ENCODE peak calls at places on chromosomes 12 and 14, in ten cellular contexts. One of them, this sample, is unnamed.

GRCh38 chr12:1922075-1922709 is 3.7 kb upstream of the CACNA2D4 start:
- DNase-seq in suprapubic skin: no peak
- DNase-seq in stomach: peak; percentile 27
- DNase-seq in HepG2: no peak
- DNase-seq in H1: no peak
- DNase-seq in GM12892: no peak
- DNase-seq in transverse colon: peak; percentile 52
- DNase-seq in breast epithelium: no peak
- DNase-seq in sigmoid colon: peak; percentile 58
- DNase-seq in HCT116: no peak
- DNase-seq in this sample: no peak

GRCh38 chr14:21039585-21040369 is 2.4 kb upstream of the RNASE7 start:
- DNase-seq in HepG2: peak; percentile 85
- DNase-seq in GM12892: no peak
- DNase-seq in sigmoid colon: peak; percentile 81
- DNase-seq in suprapubic skin: no peak
- DNase-seq in breast epithelium: peak; percentile 50
- DNase-seq in transverse colon: peak; percentile 45
- DNase-seq in stomach: peak; percentile 49
- DNase-seq in H1: no peak
- DNase-seq in HCT116: peak; percentile 41
- DNase-seq in this sample: peak; percentile 34

GRCh38 chr14:48709277-48709785 is 876.8 kb downstream of the RPS29 start:
- DNase-seq in HCT116: no peak
- DNase-seq in breast epithelium: no peak
- DNase-seq in GM12892: no peak
- DNase-seq in HepG2: no peak
- DNase-seq in sigmoid colon: no peak
- DNase-seq in suprapubic skin: no peak
- DNase-seq in H1: no peak
- DNase-seq in transverse colon: no peak
- DNase-seq in stomach: no peak
- DNase-seq in this sample: no peak

GRCh38 chr12:49051777-49052438 is 8.7 kb downstream of the KMT2D start:
- DNase-seq in GM12892: no peak
- DNase-seq in HCT116: no peak
- DNase-seq in H1: no peak
- DNase-seq in stomach: no peak
- DNase-seq in breast epithelium: no peak
- DNase-seq in transverse colon: no peak
- DNase-seq in sigmoid colon: no peak
- DNase-seq in suprapubic skin: no peak
- DNase-seq in HepG2: no peak
- DNase-seq in this sample: no peak

GRCh38 chr12:108854055-108854452 is 3.3 kb downstream of the SSH1 start:
- DNase-seq in suprapubic skin: no peak
- DNase-seq in H1: no peak
- DNase-seq in HCT116: no peak
- DNase-seq in sigmoid colon: peak; percentile 82
- DNase-seq in HepG2: peak; percentile 6
- DNase-seq in stomach: no peak
- DNase-seq in breast epithelium: no peak
- DNase-seq in transverse colon: no peak
- DNase-seq in GM12892: no peak
- DNase-seq in this sample: no peak

GRCh38 chr14:55077155-55077554 is 25.7 kb downstream of the MAPK1IP1L start:
- DNase-seq in HepG2: peak; percentile 19
- DNase-seq in stomach: peak; percentile 50
- DNase-seq in sigmoid colon: no peak
- DNase-seq in breast epithelium: peak; percentile 27
- DNase-seq in transverse colon: peak; percentile 37
- DNase-seq in suprapubic skin: no peak
- DNase-seq in H1: no peak
- DNase-seq in HCT116: peak; percentile 58
- DNase-seq in GM12892: no peak
- DNase-seq in this sample: no peak

GRCh38 chr14:35355981-35356839 is 48.3 kb downstream of the NFKBIA start:
- DNase-seq in transverse colon: peak; percentile 90
- DNase-seq in breast epithelium: no peak
- DNase-seq in sigmoid colon: no peak
- DNase-seq in suprapubic skin: no peak
- DNase-seq in stomach: no peak
- DNase-seq in HepG2: peak; percentile 91
- DNase-seq in GM12892: no peak
- DNase-seq in HCT116: peak; percentile 40
- DNase-seq in H1: no peak
- DNase-seq in this sample: no peak

GRCh38 chr12:76643438-76643837 is 83.9 kb upstream of the OSBPL8 start:
- DNase-seq in H1: no peak
- DNase-seq in HCT116: no peak
- DNase-seq in suprapubic skin: no peak
- DNase-seq in transverse colon: no peak
- DNase-seq in HepG2: no peak
- DNase-seq in sigmoid colon: no peak
- DNase-seq in stomach: no peak
- DNase-seq in GM12892: no peak
- DNase-seq in breast epithelium: no peak
- DNase-seq in this sample: no peak

DNA sequence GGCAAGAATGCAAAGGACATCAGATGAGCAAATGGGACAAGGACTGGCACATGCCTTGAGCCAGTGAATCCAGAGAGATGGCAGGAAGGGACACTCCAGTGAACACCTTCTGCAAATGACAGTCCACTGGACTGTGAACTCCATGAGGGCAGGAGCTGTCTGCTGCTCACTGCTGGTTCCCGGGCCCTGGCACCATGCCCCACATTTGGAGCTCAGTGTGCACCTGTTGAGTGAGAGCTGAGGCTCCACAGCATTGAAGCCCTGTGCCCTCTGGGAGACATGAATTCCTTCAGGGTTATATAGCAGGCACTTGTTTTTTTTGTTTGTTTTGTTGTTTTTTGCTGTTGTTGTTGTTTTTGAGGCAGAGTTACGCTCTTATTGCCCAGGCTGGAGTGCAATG is 13.1 kb downstream of the PRIMA1 start:
- DNase-seq in sigmoid colon: no peak
- DNase-seq in HepG2: no peak
- DNase-seq in H1: no peak
- DNase-seq in HCT116: no peak
- DNase-seq in transverse colon: no peak
- DNase-seq in suprapubic skin: no peak
- DNase-seq in breast epithelium: no peak
- DNase-seq in stomach: no peak
- DNase-seq in GM12892: no peak
- DNase-seq in this sample: no peak
- TF ChIP-seq POLR2AphosphoS5 in sigmoid colon: no peak
- TF ChIP-seq POLR2AphosphoS5 in HepG2: no peak
- TF ChIP-seq POLR2AphosphoS5 in H1: no peak
- TF ChIP-seq POLR2AphosphoS5 in HCT116: no peak
- TF ChIP-seq POLR2AphosphoS5 in transverse colon: no peak
- TF ChIP-seq POLR2AphosphoS5 in suprapubic skin: no peak
- TF ChIP-seq POLR2AphosphoS5 in breast epithelium: no peak
- TF ChIP-seq POLR2AphosphoS5 in stomach: no peak
- TF ChIP-seq POLR2AphosphoS5 in GM12892: no peak
- TF ChIP-seq POLR2AphosphoS5 in this sample: no peak

DNA sequence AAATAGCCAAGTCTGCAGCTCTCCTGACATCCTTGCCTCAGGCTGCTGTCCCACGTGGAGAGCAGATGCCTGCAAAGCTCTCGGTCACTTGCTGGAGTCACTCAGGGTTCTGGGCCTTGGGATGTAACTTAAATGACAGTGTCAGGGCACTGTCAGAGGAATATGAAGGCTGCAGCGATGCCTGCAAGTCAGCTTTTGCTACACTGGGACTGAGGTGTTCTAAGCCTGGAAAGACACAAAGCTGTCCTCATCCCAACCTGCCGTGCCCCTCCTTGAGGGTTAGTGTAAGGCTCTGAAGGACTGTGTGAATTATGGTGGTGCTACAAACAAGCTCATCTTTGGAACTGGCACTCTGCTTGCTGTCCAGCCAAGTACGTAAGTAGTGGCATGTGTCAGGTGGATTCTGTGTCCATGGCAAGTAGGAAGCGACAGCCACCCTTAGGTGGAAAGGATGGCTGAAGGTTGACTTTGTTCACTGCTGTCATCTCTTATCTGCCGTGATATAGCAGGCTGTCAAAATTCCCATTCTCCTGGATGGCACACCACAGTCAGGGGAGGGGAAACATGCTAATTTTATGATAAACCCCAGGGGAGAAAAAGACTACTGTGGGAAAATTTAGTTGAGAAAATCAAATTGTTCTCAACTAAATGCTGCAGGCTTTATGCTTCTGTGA is 79.9 kb downstream of the DAD1 start:
- DNase-seq in H1: no peak
- DNase-seq in sigmoid colon: no peak
- DNase-seq in stomach: no peak
- DNase-seq in HCT116: no peak
- DNase-seq in HepG2: no peak
- DNase-seq in suprapubic skin: no peak
- DNase-seq in GM12892: no peak
- DNase-seq in breast epithelium: no peak
- DNase-seq in transverse colon: no peak
- DNase-seq in this sample: no peak
- TF ChIP-seq POLR2A in H1: no peak
- TF ChIP-seq POLR2A in sigmoid colon: no peak
- TF ChIP-seq POLR2A in stomach: no peak
- TF ChIP-seq POLR2A in HCT116: no peak
- TF ChIP-seq POLR2A in HepG2: no peak
- TF ChIP-seq POLR2A in suprapubic skin: no peak
- TF ChIP-seq POLR2A in GM12892: peak; percentile 77
- TF ChIP-seq POLR2A in breast epithelium: no peak
- TF ChIP-seq POLR2A in transverse colon: no peak
- TF ChIP-seq POLR2A in this sample: peak; percentile 83

GRCh38 chr12:51926718-51927117 is 19.4 kb downstream of the ACVRL1 start:
- DNase-seq in suprapubic skin: peak; percentile 73
- DNase-seq in breast epithelium: no peak
- DNase-seq in sigmoid colon: no peak
- DNase-seq in H1: no peak
- DNase-seq in HCT116: peak; percentile 48
- DNase-seq in GM12892: no peak
- DNase-seq in HepG2: peak; percentile 23
- DNase-seq in stomach: peak; percentile 75
- DNase-seq in transverse colon: peak; percentile 77
- DNase-seq in this sample: no peak
- TF ChIP-seq POLR2AphosphoS5 in suprapubic skin: no peak
- TF ChIP-seq POLR2AphosphoS5 in breast epithelium: no peak
- TF ChIP-seq POLR2AphosphoS5 in sigmoid colon: no peak
- TF ChIP-seq POLR2AphosphoS5 in H1: no peak
- TF ChIP-seq POLR2AphosphoS5 in HCT116: no peak
- TF ChIP-seq POLR2AphosphoS5 in GM12892: no peak
- TF ChIP-seq POLR2AphosphoS5 in HepG2: no peak
- TF ChIP-seq POLR2AphosphoS5 in stomach: no peak
- TF ChIP-seq POLR2AphosphoS5 in transverse colon: no peak
- TF ChIP-seq POLR2AphosphoS5 in this sample: no peak

DNA sequence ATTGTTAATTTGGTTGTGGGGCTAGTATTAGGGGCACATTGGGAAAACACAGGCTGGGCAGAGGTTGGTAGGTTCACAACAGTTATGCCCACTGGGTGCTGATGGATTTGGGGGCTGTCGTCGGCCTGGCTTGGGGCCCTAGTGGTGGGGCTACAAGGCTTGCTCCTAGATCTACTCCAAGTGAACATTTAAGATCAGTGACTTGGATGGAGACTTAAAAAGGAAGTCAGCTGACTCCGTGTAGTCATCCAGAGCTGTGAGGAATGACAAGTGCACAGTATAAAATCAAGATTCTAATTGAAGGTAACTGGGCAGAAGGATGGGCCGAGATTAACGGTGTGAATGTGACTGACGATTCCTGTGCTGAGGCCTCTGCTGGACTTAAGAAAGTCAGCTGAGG is 12.8 kb upstream of the NR4A1 start:
- DNase-seq in GM12892: no peak
- DNase-seq in breast epithelium: no peak
- DNase-seq in sigmoid colon: no peak
- DNase-seq in H1: no peak
- DNase-seq in suprapubic skin: no peak
- DNase-seq in transverse colon: no peak
- DNase-seq in HCT116: no peak
- DNase-seq in HepG2: no peak
- DNase-seq in stomach: no peak
- DNase-seq in this sample: no peak
- TF ChIP-seq POLR2A in GM12892: no peak
- TF ChIP-seq POLR2A in breast epithelium: no peak
- TF ChIP-seq POLR2A in sigmoid colon: no peak
- TF ChIP-seq POLR2A in H1: no peak
- TF ChIP-seq POLR2A in suprapubic skin: no peak
- TF ChIP-seq POLR2A in transverse colon: no peak
- TF ChIP-seq POLR2A in HCT116: no peak
- TF ChIP-seq POLR2A in HepG2: no peak
- TF ChIP-seq POLR2A in stomach: no peak
- TF ChIP-seq POLR2A in this sample: no peak

GRCh38 chr12:88305491-88305890 is 163.4 kb downstream of the TMTC3 start:
- DNase-seq in transverse colon: no peak
- DNase-seq in stomach: no peak
- DNase-seq in HepG2: peak; percentile 8
- DNase-seq in suprapubic skin: no peak
- DNase-seq in sigmoid colon: no peak
- DNase-seq in HCT116: no peak
- DNase-seq in breast epithelium: no peak
- DNase-seq in H1: no peak
- DNase-seq in GM12892: no peak
- DNase-seq in this sample: no peak
- TF ChIP-seq POLR2AphosphoS5 in transverse colon: no peak
- TF ChIP-seq POLR2AphosphoS5 in stomach: no peak
- TF ChIP-seq POLR2AphosphoS5 in HepG2: no peak
- TF ChIP-seq POLR2AphosphoS5 in suprapubic skin: no peak
- TF ChIP-seq POLR2AphosphoS5 in sigmoid colon: no peak
- TF ChIP-seq POLR2AphosphoS5 in HCT116: no peak
- TF ChIP-seq POLR2AphosphoS5 in breast epithelium: no peak
- TF ChIP-seq POLR2AphosphoS5 in H1: no peak
- TF ChIP-seq POLR2AphosphoS5 in GM12892: no peak
- TF ChIP-seq POLR2AphosphoS5 in this sample: no peak

DNA sequence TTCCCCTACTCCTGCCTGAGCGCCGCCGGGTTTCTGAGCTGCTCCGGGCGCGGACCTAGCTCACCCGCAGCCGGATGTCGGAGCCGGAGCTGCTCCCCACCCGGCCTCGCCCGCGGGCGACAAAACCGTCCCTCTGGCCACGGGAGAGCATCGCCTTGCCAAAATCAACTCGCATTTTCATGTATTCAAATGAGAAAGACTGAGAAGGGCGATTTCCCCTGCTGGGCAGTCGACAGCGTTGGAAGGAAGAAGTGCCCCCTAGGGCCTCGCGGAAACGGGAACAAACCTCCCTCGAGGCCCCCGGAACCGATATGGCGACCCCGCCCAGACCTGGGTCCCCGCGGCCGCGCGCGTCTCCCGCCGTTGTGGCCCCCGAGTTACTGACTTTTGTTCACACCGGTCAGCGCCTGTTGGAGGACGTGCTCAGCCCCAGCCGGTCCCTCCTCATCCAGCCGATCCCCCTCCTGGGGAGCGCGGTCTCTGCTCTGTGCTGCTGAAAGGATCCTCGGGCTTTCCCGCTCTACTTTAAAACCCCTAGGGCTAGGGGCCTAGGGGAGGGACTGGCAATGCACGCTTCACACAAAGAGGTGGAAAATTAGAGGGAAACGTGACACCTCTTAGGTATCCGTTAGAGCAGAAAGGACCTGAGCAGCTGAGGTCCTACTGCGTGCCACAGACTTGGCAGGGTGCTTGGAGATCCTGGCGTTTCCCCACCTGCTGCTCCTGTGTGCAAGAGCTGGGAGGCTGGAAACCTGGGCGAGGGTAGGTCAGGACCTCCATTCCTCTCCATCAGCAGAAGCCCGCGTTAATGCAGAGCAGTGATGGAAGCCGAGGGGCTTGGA is 4.3 kb downstream of the TTC6 start:
- DNase-seq in transverse colon: no peak
- DNase-seq in HCT116: no peak
- DNase-seq in H1: no peak
- DNase-seq in stomach: no peak
- DNase-seq in suprapubic skin: no peak
- DNase-seq in HepG2: no peak
- DNase-seq in breast epithelium: no peak
- DNase-seq in GM12892: no peak
- DNase-seq in sigmoid colon: no peak
- DNase-seq in this sample: no peak
- TF ChIP-seq POLR2A in transverse colon: peak; percentile 30
- TF ChIP-seq POLR2A in HCT116: no peak
- TF ChIP-seq POLR2A in H1: no peak
- TF ChIP-seq POLR2A in stomach: no peak
- TF ChIP-seq POLR2A in suprapubic skin: no peak
- TF ChIP-seq POLR2A in HepG2: no peak
- TF ChIP-seq POLR2A in breast epithelium: no peak
- TF ChIP-seq POLR2A in GM12892: no peak
- TF ChIP-seq POLR2A in sigmoid colon: no peak
- TF ChIP-seq POLR2A in this sample: no peak

This sample was measured in GM12891.